ENCODE peak calls at places on chromosome 19, in eight cellular contexts. O is breast epithelium, B is tibial nerve, V is prostate gland, C is uterus, H is heart left ventricle, T is right lobe of liver, P is IMR-90. G is an unnamed sample. For H3K9me3, the result is how much of the 10 kb centered on the place peaks cover.

GRCh38 chr19:17751103-17751911 is at the start of gene FCHO1:
- DNase-seq in O (no peak), B (peak), V (no peak), C (no peak), H (no peak), T (peak), P (no peak), G (peak)

GRCh38 chr19:47407417-47407774 is 11.9 kb downstream of the MEIS3 start:
- DNase-seq in O (no peak), B (no peak), V (no peak), C (no peak), H (no peak), T (no peak), P (no peak), G (no peak)

GRCh38 chr19:55640043-55640576 is 692 bp upstream of the ZNF580 start:
- DNase-seq in O (no peak), B (peak), V (peak), C (peak), H (peak), T (peak), P (peak), G (peak)

GRCh38 chr19:10800488-10800887 is 35.5 kb downstream of the TMED1 start:
- DNase-seq in O (no peak), B (no peak), V (no peak), C (no peak), H (peak), T (no peak), P (peak), G (no peak)

GRCh38 chr19:1132625-1133383 is 29.0 kb downstream of the GPX4 start:
- DNase-seq in O (no peak), B (no peak), V (no peak), C (no peak), H (no peak), T (no peak), P (no peak), G (no peak)

GRCh38 chr19:38047048-38047435 is 140.0 kb downstream of the SIPA1L3 start:
- DNase-seq in O (no peak), B (no peak), V (no peak), C (no peak), H (no peak), T (no peak), P (no peak), G (no peak)

GRCh38 chr19:13234518-13234917 is 84.3 kb downstream of the IER2 start:
- DNase-seq in O (no peak), B (peak), V (peak), C (peak), H (no peak), T (peak), P (no peak), G (no peak)

GRCh38 chr19:52923782-52924593 is 760 bp upstream of the ZNF888 start:
- DNase-seq in O (peak), B (peak), V (no peak), C (peak), H (peak), T (peak), P (no peak), G (no peak)

GRCh38 chr19:56080669-56081401 is 40.3 kb downstream of the ZNF787 start:
- DNase-seq in O (peak), B (peak), V (peak), C (peak), H (peak), T (peak), P (peak), G (no peak)

GRCh38 chr19:47587295-47587694 is 14.3 kb upstream of the ZNF541 start:
- DNase-seq in O (no peak), B (no peak), V (no peak), C (no peak), H (no peak), T (no peak), P (peak), G (no peak)

GRCh38 chr19:677601-678380 is 1.6 kb downstream of the FSTL3 start:
- DNase-seq in O (no peak), B (no peak), V (no peak), C (no peak), H (no peak), T (peak), P (no peak), G (no peak)

GRCh38 chr19:41699968-41700323 is 8.5 kb upstream of the CEACAM5 start:
- DNase-seq in O (no peak), B (no peak), V (no peak), C (no peak), H (no peak), T (no peak), P (no peak), G (no peak)

GRCh38 chr19:47469719-47470118 is 2.0 kb downstream of the SLC8A2 start:
- DNase-seq in O (no peak), B (no peak), V (no peak), C (no peak), H (no peak), T (no peak), P (no peak), G (no peak)

GRCh38 chr19:38021356-38021755 is 114.3 kb downstream of the SIPA1L3 start:
- DNase-seq in O (no peak), B (no peak), V (no peak), C (no peak), H (no peak), T (no peak), P (peak), G (no peak)

GRCh38 chr19:8126008-8126407 is 23.4 kb downstream of the FBN3 start:
- DNase-seq in O (no peak), B (no peak), V (no peak), C (no peak), H (no peak), T (no peak), P (no peak), G (no peak)

GRCh38 chr19:35140207-35140897 is 1.7 kb downstream of the FXYD1 start:
- DNase-seq in O (no peak), B (no peak), V (no peak), C (no peak), H (peak), T (no peak), P (no peak), G (no peak)

GRCh38 chr19:32997716-32998355 is 25.8 kb downstream of the FAAP24 start:
- DNase-seq in O (no peak), B (no peak), V (no peak), C (no peak), H (no peak), T (no peak), P (no peak), G (no peak)

GRCh38 chr19:16888629-16889371 is at the start of gene F2RL3:
- DNase-seq in O (peak), B (no peak), V (no peak), C (peak), H (peak), T (peak), P (peak), G (peak)

DNA sequence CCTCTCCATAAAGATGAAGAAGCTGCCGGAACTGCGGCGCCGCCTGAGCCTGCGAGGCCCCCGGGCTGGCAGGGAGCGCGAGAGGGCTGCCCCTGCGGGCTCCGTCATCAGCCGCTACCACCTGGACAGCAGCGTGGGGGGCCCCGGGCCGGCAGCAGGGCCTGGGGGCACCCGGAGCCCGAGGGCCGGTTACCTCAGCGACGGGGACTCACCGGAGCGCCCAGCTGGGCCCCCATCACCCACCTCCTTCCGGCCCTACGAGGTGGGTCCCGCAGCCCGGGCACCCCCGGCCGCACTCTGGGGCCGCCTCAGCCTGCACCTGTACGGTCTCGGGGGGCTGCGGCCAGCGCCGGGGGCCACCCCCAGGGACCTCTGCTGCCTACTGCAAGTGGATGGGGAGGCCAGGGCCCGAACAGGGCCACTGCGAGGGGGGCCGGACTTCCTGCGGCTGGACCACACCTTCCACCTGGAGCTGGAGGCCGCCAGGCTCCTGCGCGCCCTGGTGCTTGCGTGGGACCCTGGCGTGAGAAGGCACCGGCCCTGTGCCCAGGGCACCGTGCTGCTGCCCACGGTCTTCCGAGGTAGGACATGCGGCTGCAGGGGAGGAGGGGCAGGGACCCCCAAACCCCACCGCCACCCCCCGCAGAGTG is 2.7 kb downstream of the SYDE1 start:
- DNase-seq in O (no peak), B (no peak), V (no peak), C (no peak), H (no peak), T (no peak), P (no peak), G (no peak)
- TF ChIP-seq POLR2A in O (no peak), B (no peak), V (no peak), C (no peak), H (no peak), T (no peak), P (no peak), G (no peak)

GRCh38 chr19:51194527-51195315 is 30.2 kb upstream of the CD33 start:
- DNase-seq in O (no peak), B (no peak), V (no peak), C (no peak), H (no peak), T (no peak), P (no peak), G (no peak)

GRCh38 chr19:51192689-51193088 is 32.2 kb upstream of the CD33 start:
- DNase-seq in O (no peak), B (no peak), V (no peak), C (no peak), H (no peak), T (no peak), P (no peak), G (no peak)

GRCh38 chr19:51196181-51196580 is 28.7 kb upstream of the CD33 start:
- DNase-seq in O (no peak), B (no peak), V (no peak), C (no peak), H (no peak), T (no peak), P (no peak), G (no peak)

GRCh38 chr19:51195616-51196015 is 29.3 kb upstream of the CD33 start:
- DNase-seq in O (no peak), B (no peak), V (no peak), C (no peak), H (no peak), T (no peak), P (no peak), G (no peak)

DNA sequence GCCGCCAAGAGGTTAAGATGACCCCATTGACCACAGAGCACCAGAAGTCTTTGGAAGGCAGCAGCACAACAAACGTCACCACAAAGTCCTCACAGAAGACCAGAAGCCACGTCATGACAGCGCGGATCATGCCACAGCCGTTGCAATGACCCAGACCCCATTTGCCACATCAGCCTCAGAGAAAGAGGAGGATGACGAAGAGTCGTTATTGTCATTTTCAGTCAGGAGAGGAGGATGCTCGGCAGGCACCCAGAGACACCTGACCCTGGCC is 29.6 kb upstream of the CD33 start:
- DNase-seq in O (no peak), B (no peak), V (no peak), C (no peak), H (no peak), T (no peak), P (no peak), G (no peak)
- H3K9me3 ChIP-seq in O (under half), B (under half), V (under half), C (under half), H (under half), T (under half), P (under half), G (under half)

GRCh38 chr19:31421856-31422255 is 72.6 kb upstream of the TSHZ3 start:
- DNase-seq in O (no peak), B (no peak), V (no peak), C (no peak), H (no peak), T (no peak), P (no peak), G (no peak)
- H3K27ac ChIP-seq in O (no peak), B (no peak), V (no peak), C (no peak), H (no peak), T (no peak), P (no peak), G (no peak)

DNA sequence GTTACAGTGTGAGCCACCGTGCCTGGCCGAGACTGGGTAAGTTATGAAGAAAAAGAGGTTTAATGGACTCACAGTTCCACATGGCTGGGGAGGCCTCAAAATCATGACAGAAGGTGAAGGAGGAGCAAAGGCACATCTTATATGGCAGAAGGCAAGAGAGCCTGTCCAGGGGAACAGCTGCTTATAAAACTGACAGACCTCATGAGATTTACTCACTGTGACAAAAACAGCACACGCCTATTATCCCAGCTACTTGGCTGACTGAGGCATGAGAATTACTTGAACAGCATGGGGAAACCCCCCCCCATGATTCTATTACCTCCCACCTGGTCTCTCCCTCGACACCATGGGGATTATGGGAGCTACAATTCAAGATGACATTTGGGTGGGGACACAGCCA is 23.4 kb upstream of the ZNF561 start:
- DNase-seq in O (no peak), B (no peak), V (no peak), C (no peak), H (no peak), T (no peak), P (no peak), G (no peak)
- TF ChIP-seq POLR2A in O (no peak), B (no peak), V (no peak), C (no peak), H (no peak), T (no peak), P (no peak), G (no peak)

G was measured in gastrocnemius medialis.